ENCODE peak calls at places on chromosomes 3 and 15, in eight cellular contexts. S is activated T-cell treated with anti-CD3 and anti-CD28 coated beads for 1 hour; K is stimulated activated CD8-positive, alpha-beta memory T cell treated with anti-CD3 and anti-CD28 coated beads, Interleukin-4, amount 100 ng/mL, for 4 hours; T is MCF 10A; Q is GM03348; V is activated CD4-positive, CD25-positive, alpha-beta regulatory T cell; U is progenitor cell of endocrine pancreas; X is left ventricle myocardium inferior. E is an unnamed sample.
A peak's percentile ranks its signal among the peaks of the same experiment; 100 is the strongest.

GRCh38 chr3:109187390-109187789 is 50.9 kb downstream of the C3orf85 start:
- DNase-seq in U (no peak), V (no peak), T (no peak), Q (no peak), S (no peak), K (no peak), X (no peak), E (no peak)

GRCh38 chr3:177729939-177730700 is 532.8 kb upstream of the TBL1XR1 start:
- DNase-seq in K (no peak), X (peak; percentile 61), Q (no peak), V (no peak), U (no peak), T (no peak), S (no peak), E (peak; percentile 59)

GRCh38 chr3:156181509-156181908 is 61.1 kb downstream of the KCNAB1 start:
- DNase-seq in U (no peak), K (no peak), V (no peak), X (no peak), Q (peak; percentile 14), T (peak; percentile 75), S (no peak), E (no peak)

GRCh38 chr3:63015614-63016016 is 140.4 kb upstream of the CADPS start:
- DNase-seq in Q (no peak), K (no peak), X (no peak), S (no peak), U (peak; percentile 41), V (no peak), T (no peak), E (no peak)

GRCh38 chr15:78979456-78980320 is 34.8 kb upstream of the CTSH start:
- DNase-seq in X (peak; percentile 29), S (no peak), K (no peak), U (no peak), V (no peak), T (peak; percentile 91), Q (peak; percentile 73), E (peak; percentile 30)

GRCh38 chr3:101117981-101118380 is 124.8 kb upstream of the ABI3BP start:
- DNase-seq in V (no peak), T (no peak), Q (peak; percentile 11), X (no peak), K (no peak), S (no peak), U (no peak), E (no peak)

GRCh38 chr3:156483426-156483825 is 71.5 kb downstream of the SSR3 start:
- DNase-seq in S (no peak), Q (peak; percentile 44), X (no peak), T (peak; percentile 60), U (no peak), K (no peak), V (no peak), E (no peak)

GRCh38 chr3:4407941-4408340 is 59.1 kb downstream of the SUMF1 start:
- DNase-seq in K (no peak), S (no peak), T (no peak), U (no peak), X (no peak), Q (no peak), V (no peak), E (no peak)

GRCh38 chr3:108472011-108472591 is 38.3 kb downstream of the MYH15 start:
- DNase-seq in V (no peak), X (no peak), U (no peak), K (no peak), S (no peak), T (peak; percentile 82), Q (peak; percentile 64), E (no peak)

GRCh38 chr3:136929984-136930671 is 27.7 kb upstream of the IL20RB start:
- DNase-seq in Q (peak; percentile 74), K (no peak), U (no peak), S (no peak), X (peak; percentile 53), T (peak; percentile 78), V (no peak), E (peak; percentile 39)

GRCh38 chr3:158105710-158106438 is at the start of gene SHOX2:
- DNase-seq in V (no peak), Q (peak; percentile 81), X (no peak), S (no peak), U (no peak), K (no peak), T (peak; percentile 59), E (no peak)

GRCh38 chr3:60417590-60417989 is 833.7 kb downstream of the FHIT start:
- DNase-seq in X (no peak), K (no peak), S (no peak), T (no peak), U (no peak), Q (no peak), V (no peak), E (no peak)

GRCh38 chr3:171028025-171028778 is 1.7 kb upstream of the SLC2A2 start:
- DNase-seq in Q (peak; percentile 89), S (no peak), V (no peak), U (no peak), K (no peak), X (peak; percentile 54), T (no peak), E (no peak)

GRCh38 chr15:49135893-49136292 is 19.5 kb downstream of the COPS2 start:
- DNase-seq in X (no peak), V (no peak), S (no peak), K (no peak), U (no peak), T (peak; percentile 25), Q (peak; percentile 55), E (no peak)